ENCODE peak calls at places on chromosomes 12 and 14, in seven cellular contexts. A is pancreas; K is fibroblast of mammary gland; Q is A549; W is activated naive CD4-positive, alpha-beta T cell; H is mammary epithelial cell; N is fibroblast of lung. U is an unnamed sample.

GRCh38 chr12:123293178-123293760 is 21.6 kb upstream of the CDK2AP1 start:
- DNase-seq in A (no peak), K (no peak), Q (no peak), W (no peak), H (no peak), N (no peak), U (no peak)

GRCh38 chr14:34733245-34733644 is 18.9 kb upstream of the CFL2 start:
- DNase-seq in A (no peak), K (no peak), Q (no peak), W (no peak), H (peak; percentile 65), N (peak; percentile 80), U (peak; percentile 92)

GRCh38 chr14:69625299-69626131 is 14.1 kb downstream of the SUSD6 start:
- DNase-seq in A (peak; percentile 55), K (peak; percentile 53), Q (no peak), W (peak; percentile 41), H (peak; percentile 46), N (peak; percentile 73), U (no peak)

GRCh38 chr12:41217731-41218130 is 29.6 kb downstream of the PDZRN4 start:
- DNase-seq in A (no peak), K (no peak), Q (no peak), W (no peak), H (no peak), N (no peak), U (no peak)

GRCh38 chr14:62661818-62662217 is 383.4 kb downstream of the KCNH5 start:
- DNase-seq in A (no peak), K (peak; percentile 2), Q (no peak), W (no peak), H (peak; percentile 59), N (peak; percentile 32), U (peak; percentile 16)

GRCh38 chr14:105168496-105168978 is at the start of gene JAG2:
- DNase-seq in A (peak; percentile 64), K (no peak), Q (peak; percentile 79), W (peak; percentile 20), H (peak; percentile 68), N (peak; percentile 32), U (peak; percentile 61)

GRCh38 chr14:78131616-78132015 is 38.6 kb upstream of the NRXN3 start:
- DNase-seq in A (no peak), K (no peak), Q (no peak), W (no peak), H (no peak), N (no peak), U (no peak)

GRCh38 chr12:63064080-63064479 is 86.9 kb downstream of the AVPR1A start:
- DNase-seq in A (no peak), K (peak; percentile 30), Q (no peak), W (no peak), H (peak; percentile 24), N (peak; percentile 20), U (peak; percentile 61)

GRCh38 chr12:10501031-10501430 is 4.7 kb upstream of the EIF2S3B start:
- DNase-seq in A (no peak), K (peak; percentile 20), Q (peak; percentile 41), W (no peak), H (peak; percentile 9), N (peak; percentile 0), U (peak; percentile 25)

GRCh38 chr12:104435765-104436164 is 21.0 kb upstream of the CHST11 start:
- DNase-seq in A (no peak), K (no peak), Q (no peak), W (no peak), H (no peak), N (no peak), U (no peak)

GRCh38 chr14:100765991-100766390 is 39.3 kb downstream of the DLK1 start:
- DNase-seq in A (no peak), K (no peak), Q (no peak), W (no peak), H (no peak), N (no peak), U (no peak)

GRCh38 chr12:85390281-85390680 is 110.3 kb downstream of the ALX1 start:
- DNase-seq in A (no peak), K (no peak), Q (no peak), W (no peak), H (no peak), N (no peak), U (no peak)

GRCh38 chr12:121465921-121466799 is 66.2 kb downstream of the RNF34 start:
- DNase-seq in A (no peak), K (no peak), Q (peak; percentile 21), W (no peak), H (peak; percentile 19), N (peak; percentile 15), U (peak; percentile 23)

GRCh38 chr12:31756977-31757420 is 28.2 kb upstream of the AMN1 start:
- DNase-seq in A (no peak), K (peak; percentile 59), Q (peak; percentile 76), W (no peak), H (peak; percentile 87), N (peak; percentile 74), U (peak; percentile 52)

GRCh38 chr12:53268009-53268636 is at the start of gene ESPL1:
- DNase-seq in A (peak; percentile 59), K (peak; percentile 72), Q (peak; percentile 82), W (peak; percentile 61), H (peak; percentile 83), N (peak; percentile 70), U (peak; percentile 71)

GRCh38 chr12:117853600-117853999 is 115.2 kb downstream of the KSR2 start:
- DNase-seq in A (no peak), K (peak; percentile 41), Q (peak; percentile 86), W (no peak), H (peak; percentile 73), N (peak; percentile 10), U (peak; percentile 98)

GRCh38 chr14:35704793-35705493 is 104.2 kb downstream of the RALGAPA1 start:
- DNase-seq in A (no peak), K (no peak), Q (no peak), W (no peak), H (no peak), N (no peak), U (no peak)

GRCh38 chr12:31204995-31205582 is 120.9 kb downstream of the SINHCAF start:
- DNase-seq in A (no peak), K (peak; percentile 56), Q (no peak), W (no peak), H (peak; percentile 94), N (peak; percentile 47), U (peak; percentile 40)

GRCh38 chr12:47184813-47185212 is 105.1 kb upstream of the AMIGO2 start:
- DNase-seq in A (peak; percentile 71), K (no peak), Q (no peak), W (no peak), H (peak; percentile 94), N (no peak), U (peak; percentile 84)

GRCh38 chr12:55188573-55188972 is 32.3 kb upstream of the OR10A7 start:
- DNase-seq in A (no peak), K (no peak), Q (no peak), W (no peak), H (no peak), N (no peak), U (no peak)

GRCh38 chr14:67444395-67444794 is 32.4 kb upstream of the PLEK2 start:
- DNase-seq in A (no peak), K (no peak), Q (no peak), W (no peak), H (peak; percentile 57), N (no peak), U (peak; percentile 29)

GRCh38 chr14:33949051-33950037 is 1.5 kb downstream of the EGLN3 start:
- DNase-seq in A (no peak), K (no peak), Q (no peak), W (no peak), H (no peak), N (no peak), U (no peak)

GRCh38 chr12:120936197-120936596 is 32.0 kb upstream of the SPPL3 start:
- DNase-seq in A (no peak), K (no peak), Q (no peak), W (no peak), H (no peak), N (no peak), U (no peak)

GRCh38 chr14:90140956-90141316 is 79.1 kb downstream of the KCNK13 start:
- DNase-seq in A (no peak), K (peak; percentile 13), Q (peak; percentile 62), W (no peak), H (no peak), N (peak; percentile 88), U (peak; percentile 81)

GRCh38 chr14:45091696-45092095 is 7.8 kb downstream of the PRPF39 start:
- DNase-seq in A (no peak), K (peak; percentile 40), Q (no peak), W (no peak), H (peak; percentile 30), N (peak; percentile 58), U (peak; percentile 32)

GRCh38 chr12:101027200-101027599 is 182.8 kb downstream of the SLC5A8 start:
- DNase-seq in A (no peak), K (no peak), Q (no peak), W (no peak), H (no peak), N (no peak), U (no peak)

GRCh38 chr12:98379106-98379505 is 136.3 kb upstream of the TMPO start:
- DNase-seq in A (no peak), K (no peak), Q (no peak), W (no peak), H (no peak), N (no peak), U (no peak)

GRCh38 chr14:58298477-58298879 is at the start of gene ARID4A:
- DNase-seq in A (peak; percentile 93), K (no peak), Q (no peak), W (peak; percentile 75), H (no peak), N (no peak), U (no peak)

GRCh38 chr14:89406941-89407340 is 10.1 kb downstream of the FOXN3 start:
- DNase-seq in A (no peak), K (peak; percentile 60), Q (no peak), W (no peak), H (no peak), N (no peak), U (no peak)

GRCh38 chr12:7933255-7933726 is 2.7 kb downstream of the SLC2A3 start:
- DNase-seq in A (peak; percentile 53), K (peak; percentile 97), Q (peak; percentile 94), W (peak; percentile 45), H (peak; percentile 85), N (peak; percentile 95), U (peak; percentile 85)